ENCODE peak calls at places on chromosomes 1 and 21, in nine cellular contexts. Q, Y, C, X, R, L, Z, P and T are unnamed samples.

GRCh38 chr1:224262373-224263054 is 67.5 kb downstream of the NVL start:
- DNase-seq in Q (no peak), Y (no peak), C (no peak), X (no peak), R (no peak), L (no peak), Z (no peak), P (no peak), T (no peak)

GRCh38 chr1:162171078-162171477 is 101.6 kb downstream of the NOS1AP start:
- DNase-seq in Q (peak), Y (no peak), C (no peak), X (peak), R (peak), L (no peak), Z (no peak), P (no peak), T (no peak)

GRCh38 chr1:48059289-48059688 is 62.1 kb upstream of the TRABD2B start:
- DNase-seq in Q (no peak), Y (no peak), C (no peak), X (no peak), R (no peak), L (no peak), Z (no peak), P (no peak), T (no peak)

GRCh38 chr1:111565079-111565478 is 54.5 kb upstream of the RAP1A start:
- DNase-seq in Q (peak), Y (no peak), C (peak), X (peak), R (peak), L (no peak), Z (no peak), P (no peak), T (no peak)

GRCh38 chr1:101841824-101842223 is 154.9 kb downstream of the OLFM3 start:
- DNase-seq in Q (no peak), Y (no peak), C (no peak), X (no peak), R (no peak), L (no peak), Z (no peak), P (no peak), T (no peak)

GRCh38 chr1:162670928-162671663 is 38.8 kb downstream of the DDR2 start:
- DNase-seq in Q (peak), Y (no peak), C (no peak), X (peak), R (peak), L (no peak), Z (no peak), P (no peak), T (no peak)

GRCh38 chr1:214496126-214496525 is 55.3 kb downstream of the PTPN14 start:
- DNase-seq in Q (no peak), Y (no peak), C (no peak), X (no peak), R (no peak), L (no peak), Z (no peak), P (no peak), T (no peak)

GRCh38 chr1:17156108-17156507 is 36.9 kb upstream of the PADI2 start:
- DNase-seq in Q (no peak), Y (no peak), C (no peak), X (no peak), R (peak), L (no peak), Z (no peak), P (no peak), T (no peak)

GRCh38 chr1:87399701-87400100 is 71.0 kb downstream of the LMO4 start:
- DNase-seq in Q (no peak), Y (no peak), C (no peak), X (no peak), R (no peak), L (no peak), Z (no peak), P (no peak), T (no peak)

GRCh38 chr1:163914785-163915413 is 593.1 kb downstream of the NUF2 start:
- DNase-seq in Q (no peak), Y (no peak), C (no peak), X (no peak), R (no peak), L (no peak), Z (no peak), P (no peak), T (no peak)

GRCh38 chr1:185017338-185017737 is 28.0 kb upstream of the RNF2 start:
- DNase-seq in Q (peak), Y (no peak), C (peak), X (peak), R (peak), L (no peak), Z (no peak), P (no peak), T (no peak)

GRCh38 chr1:162627662-162628296 is 4.5 kb upstream of the DDR2 start:
- DNase-seq in Q (peak), Y (no peak), C (no peak), X (no peak), R (peak), L (peak), Z (peak), P (no peak), T (no peak)

GRCh38 chr1:36446261-36446660 is 4.0 kb downstream of the OSCP1 start:
- DNase-seq in Q (no peak), Y (no peak), C (no peak), X (no peak), R (no peak), L (peak), Z (peak), P (no peak), T (no peak)

GRCh38 chr1:42922687-42923366 is 35.8 kb downstream of the SLC2A1 start:
- DNase-seq in Q (peak), Y (peak), C (no peak), X (peak), R (peak), L (peak), Z (peak), P (peak), T (no peak)

GRCh38 chr1:244065960-244066388 is 14.9 kb downstream of the ZBTB18 start:
- DNase-seq in Q (peak), Y (no peak), C (peak), X (peak), R (peak), L (no peak), Z (no peak), P (no peak), T (no peak)

GRCh38 chr1:114620419-114620818 is 39.0 kb upstream of the BCAS2 start:
- DNase-seq in Q (no peak), Y (no peak), C (no peak), X (no peak), R (no peak), L (no peak), Z (no peak), P (no peak), T (no peak)

GRCh38 chr1:43367026-43367903 is 546 bp downstream of the ELOVL1 start:
- DNase-seq in Q (peak), Y (no peak), C (no peak), X (no peak), R (no peak), L (no peak), Z (peak), P (peak), T (no peak)

GRCh38 chr1:226349801-226350503 is 41.0 kb upstream of the LIN9 start:
- DNase-seq in Q (peak), Y (no peak), C (no peak), X (no peak), R (no peak), L (no peak), Z (no peak), P (no peak), T (no peak)

GRCh38 chr1:99756598-99756997 is 9.8 kb downstream of the FRRS1 start:
- DNase-seq in Q (peak), Y (no peak), C (no peak), X (peak), R (peak), L (no peak), Z (no peak), P (no peak), T (no peak)

GRCh38 chr1:8194481-8195227 is 123.3 kb upstream of the SLC45A1 start:
- DNase-seq in Q (peak), Y (no peak), C (no peak), X (peak), R (peak), L (no peak), Z (no peak), P (peak), T (no peak)

GRCh38 chr1:224747578-224747977 is 131.5 kb downstream of the CNIH3 start:
- DNase-seq in Q (peak), Y (no peak), C (no peak), X (peak), R (peak), L (no peak), Z (no peak), P (no peak), T (no peak)

GRCh38 chr1:15919316-15919715 is 56.6 kb downstream of the ZBTB17 start:
- DNase-seq in Q (peak), Y (peak), C (peak), X (peak), R (peak), L (no peak), Z (no peak), P (no peak), T (no peak)

GRCh38 chr1:201229095-201229494 is 38.5 kb downstream of the IGFN1 start:
- DNase-seq in Q (no peak), Y (no peak), C (no peak), X (no peak), R (no peak), L (peak), Z (no peak), P (no peak), T (no peak)

GRCh38 chr1:215292906-215293305 is 210.4 kb downstream of the KCNK2 start:
- DNase-seq in Q (peak), Y (no peak), C (no peak), X (no peak), R (no peak), L (no peak), Z (no peak), P (no peak), T (no peak)

GRCh38 chr1:21143138-21143537 is 33.6 kb downstream of the EIF4G3 start:
- DNase-seq in Q (no peak), Y (no peak), C (no peak), X (no peak), R (no peak), L (no peak), Z (no peak), P (no peak), T (no peak)

GRCh38 chr1:26358411-26359384 is 4.8 kb upstream of the CRYBG2 start:
- DNase-seq in Q (no peak), Y (peak), C (no peak), X (no peak), R (no peak), L (peak), Z (no peak), P (no peak), T (no peak)

GRCh38 chr1:53089478-53090226 is 27.6 kb downstream of the PODN start:
- DNase-seq in Q (peak), Y (no peak), C (no peak), X (no peak), R (no peak), L (peak), Z (no peak), P (no peak), T (no peak)

GRCh38 chr1:57319165-57319564 is 104.7 kb downstream of the DAB1 start:
- DNase-seq in Q (peak), Y (no peak), C (peak), X (peak), R (no peak), L (no peak), Z (no peak), P (no peak), T (no peak)

GRCh38 chr21:25127811-25128210 is 479.5 kb downstream of the MRPL39 start:
- DNase-seq in Q (no peak), Y (no peak), C (no peak), X (no peak), R (no peak), L (no peak), Z (no peak), P (no peak), T (no peak)

GRCh38 chr1:117405042-117405441 is 37.8 kb downstream of the MAN1A2 start:
- DNase-seq in Q (no peak), Y (no peak), C (no peak), X (no peak), R (no peak), L (no peak), Z (no peak), P (no peak), T (no peak)

GRCh38 chr1:76659171-76659940 is 207.9 kb upstream of the ST6GALNAC5 start:
- DNase-seq in Q (peak), Y (no peak), C (no peak), X (no peak), R (no peak), L (no peak), Z (no peak), P (no peak), T (no peak)

GRCh38 chr1:205183676-205184335 is 27.7 kb downstream of the DSTYK start:
- DNase-seq in Q (peak), Y (no peak), C (peak), X (peak), R (peak), L (no peak), Z (no peak), P (no peak), T (no peak)

GRCh38 chr1:183002797-183003594 is 20.2 kb upstream of the LAMC1 start:
- DNase-seq in Q (peak), Y (no peak), C (no peak), X (no peak), R (peak), L (no peak), Z (no peak), P (no peak), T (no peak)

GRCh38 chr1:185812934-185813333 is 78.7 kb downstream of the HMCN1 start:
- DNase-seq in Q (no peak), Y (no peak), C (no peak), X (no peak), R (no peak), L (no peak), Z (no peak), P (no peak), T (no peak)

DNA sequence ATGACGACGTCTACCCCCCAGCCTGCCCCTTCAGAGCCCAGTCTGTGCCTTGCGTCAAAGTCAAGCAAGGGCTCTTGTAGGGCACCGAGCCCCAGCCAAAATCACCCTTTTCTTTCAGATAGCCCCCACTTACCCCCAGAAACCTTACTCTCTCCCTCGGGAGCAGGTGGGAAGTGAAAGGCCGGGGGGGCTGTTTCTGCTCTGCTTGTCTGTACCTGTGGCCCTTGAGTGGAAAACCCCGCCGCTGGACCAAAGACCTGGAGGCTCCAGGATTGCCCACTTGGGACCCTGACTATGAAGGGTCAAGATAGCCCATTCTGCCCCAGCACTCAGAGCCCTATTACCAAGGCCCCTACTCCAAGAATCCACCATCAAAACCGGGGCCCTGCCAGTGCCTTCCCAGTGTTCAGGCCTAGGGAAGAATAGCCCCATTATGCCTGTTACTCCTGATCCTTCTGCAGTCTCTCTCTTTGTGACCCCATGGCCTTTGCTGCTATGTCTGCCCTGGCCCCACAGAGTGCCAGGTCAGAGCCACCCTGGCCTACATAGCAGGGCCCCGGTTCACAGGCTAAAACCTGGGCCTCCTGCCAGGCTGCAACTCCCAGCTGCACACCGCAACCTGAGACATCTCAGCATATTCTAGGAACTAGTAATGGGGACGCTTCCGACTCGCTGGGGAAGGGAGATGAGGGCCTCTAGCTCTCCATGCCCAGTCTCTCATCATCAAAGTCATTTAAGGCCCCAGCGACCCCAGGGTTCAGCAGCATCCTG is 22.2 kb upstream of the HPDL start:
- DNase-seq in Q (peak), Y (no peak), C (no peak), X (no peak), R (peak), L (peak), Z (no peak), P (peak), T (no peak)
- TF ChIP-seq CTCF in Q (no peak), Y (no peak), C (no peak), X (no peak), R (no peak), L (no peak), Z (no peak), P (no peak), T (no peak)

DNA sequence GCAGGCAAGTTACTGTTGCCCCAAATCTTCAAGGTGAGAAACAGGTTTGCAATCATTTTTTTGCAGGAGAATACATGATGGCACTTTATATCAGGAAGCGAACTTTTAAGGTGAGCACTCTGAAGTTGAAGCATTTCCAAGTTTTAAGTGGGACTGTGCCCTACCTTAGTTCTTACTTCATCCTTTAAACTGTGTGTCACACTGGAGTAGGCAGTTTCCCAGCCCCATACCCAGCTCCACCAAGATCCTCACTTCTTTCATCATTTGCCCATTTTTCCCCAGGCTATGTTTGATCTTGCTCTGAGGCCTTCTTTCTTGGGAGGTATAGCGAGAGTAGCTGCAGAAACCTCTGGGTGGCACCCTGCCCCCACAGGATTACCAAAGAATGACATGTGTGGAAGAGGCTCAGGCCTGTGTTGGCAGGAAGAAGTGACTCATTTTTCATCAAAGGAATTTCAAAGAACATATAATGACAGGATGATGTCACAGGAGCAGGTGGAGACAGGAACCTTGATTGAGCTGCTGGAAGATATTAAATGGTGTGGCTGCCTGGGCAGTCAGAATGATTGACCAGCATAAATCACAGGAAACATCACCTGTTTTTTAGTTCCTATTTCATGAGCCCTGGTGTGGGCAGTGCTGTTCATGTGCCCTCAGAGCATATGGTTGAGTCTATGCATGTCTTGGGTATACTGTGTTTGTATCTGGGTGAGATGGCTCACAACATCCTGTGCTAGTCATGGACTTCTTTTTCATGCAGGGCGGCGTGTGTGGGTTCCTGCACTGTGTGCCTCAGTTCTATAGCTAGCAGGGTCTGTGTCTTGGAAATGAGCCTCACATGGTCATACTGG is 20.8 kb upstream of the MACF1 start:
- DNase-seq in Q (peak), Y (peak), C (no peak), X (peak), R (peak), L (peak), Z (peak), P (peak), T (no peak)
- TF ChIP-seq CTCF in Q (peak), Y (peak), C (peak), X (peak), R (peak), L (peak), Z (peak), P (peak), T (peak)

GRCh38 chr1:180178511-180179161 is 24.0 kb downstream of the QSOX1 start:
- DNase-seq in Q (peak), Y (peak), C (no peak), X (peak), R (peak), L (peak), Z (peak), P (peak), T (peak)

GRCh38 chr1:180181048-180181447 is 26.4 kb downstream of the QSOX1 start:
- DNase-seq in Q (peak), Y (no peak), C (no peak), X (peak), R (peak), L (peak), Z (peak), P (no peak), T (no peak)

GRCh38 chr1:180176965-180177364 is 22.3 kb downstream of the QSOX1 start:
- DNase-seq in Q (no peak), Y (no peak), C (no peak), X (no peak), R (no peak), L (no peak), Z (no peak), P (no peak), T (no peak)

GRCh38 chr1:180177931-180178330 is 23.3 kb downstream of the QSOX1 start:
- DNase-seq in Q (no peak), Y (no peak), C (no peak), X (no peak), R (no peak), L (no peak), Z (no peak), P (no peak), T (no peak)

GRCh38 chr1:180179162-180179957 is 24.7 kb downstream of the QSOX1 start:
- DNase-seq in Q (no peak), Y (no peak), C (no peak), X (no peak), R (no peak), L (no peak), Z (no peak), P (no peak), T (no peak)
- TF ChIP-seq CTCF in Q (no peak), Y (peak), C (no peak), X (no peak), R (no peak), L (no peak), Z (no peak), P (no peak), T (no peak)

DNA sequence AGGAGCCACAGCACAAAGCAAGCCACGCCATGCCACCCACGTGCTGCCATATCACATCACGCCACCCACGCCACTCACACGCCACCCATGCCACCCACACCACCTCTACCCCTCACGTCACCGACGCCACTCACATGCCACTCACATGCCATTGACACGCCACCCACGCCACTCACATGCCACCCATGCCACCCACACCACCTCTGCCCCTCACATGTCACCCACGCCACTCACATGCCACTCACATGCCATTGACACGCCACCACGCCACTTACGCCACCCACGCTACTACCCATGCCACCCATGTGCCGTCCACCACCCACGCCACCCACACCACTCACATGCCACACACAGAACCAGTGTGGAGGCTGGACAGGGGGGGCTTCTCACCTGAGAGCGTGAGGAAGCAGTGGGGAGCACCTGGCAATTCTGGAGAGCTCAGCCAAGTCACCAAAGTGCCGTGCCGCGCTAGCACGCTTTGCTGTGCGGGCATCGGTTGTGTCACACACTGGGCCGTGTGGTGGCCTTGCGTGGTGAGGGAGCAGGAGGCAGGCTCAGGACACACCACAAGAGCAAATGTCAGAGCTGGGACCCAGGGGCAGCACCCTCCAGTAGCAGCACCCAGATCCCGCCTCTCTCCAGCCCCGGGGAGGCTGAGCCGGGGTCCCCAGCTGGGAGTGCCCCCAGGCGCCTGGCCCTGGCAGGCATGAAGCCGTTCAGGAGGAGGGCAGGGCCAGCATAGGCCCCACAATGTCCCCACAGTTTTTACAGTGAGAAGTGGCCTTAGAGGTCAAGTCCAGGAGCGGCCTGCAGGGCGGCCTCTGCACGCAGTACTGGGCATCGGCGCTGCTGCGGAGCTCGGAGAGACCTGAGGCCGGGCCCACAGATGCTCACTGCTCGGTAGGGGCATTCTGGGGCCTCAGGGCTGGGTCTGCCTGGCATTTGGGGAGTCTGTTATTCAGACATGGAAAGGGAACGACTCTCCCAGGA is 70.0 kb downstream of the AGPAT3 start:
- DNase-seq in Q (no peak), Y (no peak), C (no peak), X (no peak), R (no peak), L (no peak), Z (no peak), P (no peak), T (no peak)
- TF ChIP-seq CTCF in Q (no peak), Y (no peak), C (no peak), X (no peak), R (no peak), L (no peak), Z (no peak), P (no peak), T (peak)